ENCODE peak calls at places on chromosomes 6 and 20, in nine cellular contexts. One of them, this sample, is unnamed.

GRCh38 chr6:5950448-5950847 is 56.3 kb downstream of the NRN1 start:
- DNase-seq in effector CD8-positive, alpha-beta T cell: no peak
- DNase-seq in activated naive CD4-positive, alpha-beta T cell treated with Interleukin-2 at 50 U/mL for 16 hours: no peak
- DNase-seq in MM.1S: no peak
- DNase-seq in Caki2: peak
- DNase-seq in hepatocyte: no peak
- DNase-seq in effector CD4-positive, alpha-beta T cell: no peak
- DNase-seq in pancreas: no peak
- DNase-seq in AG09309: no peak
- DNase-seq in this sample: no peak

GRCh38 chr20:47428851-47429336 is 72.4 kb upstream of the ZMYND8 start:
- DNase-seq in activated naive CD4-positive, alpha-beta T cell treated with Interleukin-2 at 50 U/mL for 16 hours: no peak
- DNase-seq in effector CD8-positive, alpha-beta T cell: no peak
- DNase-seq in Caki2: no peak
- DNase-seq in AG09309: no peak
- DNase-seq in effector CD4-positive, alpha-beta T cell: no peak
- DNase-seq in hepatocyte: no peak
- DNase-seq in MM.1S: no peak
- DNase-seq in pancreas: no peak
- DNase-seq in this sample: no peak

GRCh38 chr20:35947489-35947888 is 6.8 kb downstream of the SCAND1 start:
- DNase-seq in activated naive CD4-positive, alpha-beta T cell treated with Interleukin-2 at 50 U/mL for 16 hours: peak
- DNase-seq in MM.1S: peak
- DNase-seq in effector CD4-positive, alpha-beta T cell: no peak
- DNase-seq in Caki2: peak
- DNase-seq in AG09309: no peak
- DNase-seq in hepatocyte: peak
- DNase-seq in effector CD8-positive, alpha-beta T cell: no peak
- DNase-seq in pancreas: no peak
- DNase-seq in this sample: peak

GRCh38 chr20:2299301-2299700 is 3.5 kb downstream of the TGM3 start:
- DNase-seq in hepatocyte: peak
- DNase-seq in Caki2: peak
- DNase-seq in pancreas: peak
- DNase-seq in AG09309: no peak
- DNase-seq in MM.1S: no peak
- DNase-seq in effector CD4-positive, alpha-beta T cell: no peak
- DNase-seq in effector CD8-positive, alpha-beta T cell: no peak
- DNase-seq in activated naive CD4-positive, alpha-beta T cell treated with Interleukin-2 at 50 U/mL for 16 hours: no peak
- DNase-seq in this sample: no peak

GRCh38 chr6:36615018-36615761 is 21.0 kb downstream of the SRSF3 start:
- DNase-seq in pancreas: no peak
- DNase-seq in Caki2: peak
- DNase-seq in effector CD4-positive, alpha-beta T cell: peak
- DNase-seq in activated naive CD4-positive, alpha-beta T cell treated with Interleukin-2 at 50 U/mL for 16 hours: peak
- DNase-seq in MM.1S: peak
- DNase-seq in AG09309: no peak
- DNase-seq in hepatocyte: peak
- DNase-seq in effector CD8-positive, alpha-beta T cell: no peak
- DNase-seq in this sample: peak

GRCh38 chr6:26555505-26556262 is 17.5 kb downstream of the HMGN4 start:
- DNase-seq in effector CD8-positive, alpha-beta T cell: no peak
- DNase-seq in Caki2: no peak
- DNase-seq in activated naive CD4-positive, alpha-beta T cell treated with Interleukin-2 at 50 U/mL for 16 hours: no peak
- DNase-seq in AG09309: no peak
- DNase-seq in hepatocyte: peak
- DNase-seq in effector CD4-positive, alpha-beta T cell: no peak
- DNase-seq in MM.1S: peak
- DNase-seq in pancreas: no peak
- DNase-seq in this sample: no peak

GRCh38 chr6:68575765-68576439 is 59.2 kb upstream of the ADGRB3 start:
- DNase-seq in pancreas: no peak
- DNase-seq in effector CD4-positive, alpha-beta T cell: no peak
- DNase-seq in activated naive CD4-positive, alpha-beta T cell treated with Interleukin-2 at 50 U/mL for 16 hours: no peak
- DNase-seq in MM.1S: peak
- DNase-seq in effector CD8-positive, alpha-beta T cell: no peak
- DNase-seq in AG09309: no peak
- DNase-seq in Caki2: peak
- DNase-seq in hepatocyte: peak
- DNase-seq in this sample: no peak

GRCh38 chr20:1477896-1478490 is 11.3 kb upstream of the NSFL1C start:
- DNase-seq in effector CD8-positive, alpha-beta T cell: no peak
- DNase-seq in MM.1S: no peak
- DNase-seq in activated naive CD4-positive, alpha-beta T cell treated with Interleukin-2 at 50 U/mL for 16 hours: no peak
- DNase-seq in AG09309: no peak
- DNase-seq in pancreas: no peak
- DNase-seq in hepatocyte: no peak
- DNase-seq in effector CD4-positive, alpha-beta T cell: no peak
- DNase-seq in Caki2: no peak
- DNase-seq in this sample: no peak

GRCh38 chr20:37393196-37393862 is 47.4 kb downstream of the SRC start:
- DNase-seq in Caki2: no peak
- DNase-seq in effector CD4-positive, alpha-beta T cell: no peak
- DNase-seq in pancreas: no peak
- DNase-seq in effector CD8-positive, alpha-beta T cell: no peak
- DNase-seq in AG09309: no peak
- DNase-seq in MM.1S: no peak
- DNase-seq in activated naive CD4-positive, alpha-beta T cell treated with Interleukin-2 at 50 U/mL for 16 hours: no peak
- DNase-seq in hepatocyte: no peak
- DNase-seq in this sample: no peak

GRCh38 chr6:168333039-168333438 is 13.5 kb upstream of the DACT2 start:
- DNase-seq in activated naive CD4-positive, alpha-beta T cell treated with Interleukin-2 at 50 U/mL for 16 hours: no peak
- DNase-seq in Caki2: no peak
- DNase-seq in effector CD4-positive, alpha-beta T cell: no peak
- DNase-seq in pancreas: no peak
- DNase-seq in effector CD8-positive, alpha-beta T cell: no peak
- DNase-seq in AG09309: no peak
- DNase-seq in MM.1S: no peak
- DNase-seq in hepatocyte: no peak
- DNase-seq in this sample: no peak

GRCh38 chr6:2111162-2111677 is 134.2 kb downstream of the GMDS start:
- DNase-seq in effector CD8-positive, alpha-beta T cell: no peak
- DNase-seq in effector CD4-positive, alpha-beta T cell: no peak
- DNase-seq in MM.1S: no peak
- DNase-seq in activated naive CD4-positive, alpha-beta T cell treated with Interleukin-2 at 50 U/mL for 16 hours: no peak
- DNase-seq in hepatocyte: no peak
- DNase-seq in AG09309: peak
- DNase-seq in pancreas: no peak
- DNase-seq in Caki2: no peak
- DNase-seq in this sample: no peak

GRCh38 chr6:132300323-132300949 is 100.8 kb downstream of the MOXD1 start:
- DNase-seq in hepatocyte: peak
- DNase-seq in Caki2: peak
- DNase-seq in MM.1S: peak
- DNase-seq in activated naive CD4-positive, alpha-beta T cell treated with Interleukin-2 at 50 U/mL for 16 hours: no peak
- DNase-seq in AG09309: peak
- DNase-seq in pancreas: no peak
- DNase-seq in effector CD8-positive, alpha-beta T cell: no peak
- DNase-seq in effector CD4-positive, alpha-beta T cell: no peak
- DNase-seq in this sample: no peak

GRCh38 chr6:150175611-150176151 is 32.8 kb downstream of the PPP1R14C start:
- DNase-seq in pancreas: no peak
- DNase-seq in MM.1S: no peak
- DNase-seq in Caki2: no peak
- DNase-seq in hepatocyte: no peak
- DNase-seq in effector CD4-positive, alpha-beta T cell: no peak
- DNase-seq in effector CD8-positive, alpha-beta T cell: no peak
- DNase-seq in activated naive CD4-positive, alpha-beta T cell treated with Interleukin-2 at 50 U/mL for 16 hours: no peak
- DNase-seq in AG09309: no peak
- DNase-seq in this sample: no peak

GRCh38 chr6:136666041-136666440 is 115.8 kb upstream of the MAP7 start:
- DNase-seq in MM.1S: no peak
- DNase-seq in activated naive CD4-positive, alpha-beta T cell treated with Interleukin-2 at 50 U/mL for 16 hours: no peak
- DNase-seq in hepatocyte: no peak
- DNase-seq in Caki2: peak
- DNase-seq in effector CD8-positive, alpha-beta T cell: no peak
- DNase-seq in pancreas: no peak
- DNase-seq in AG09309: no peak
- DNase-seq in effector CD4-positive, alpha-beta T cell: no peak
- DNase-seq in this sample: no peak

GRCh38 chr6:11718461-11718860 is 60.1 kb downstream of the ADTRP start:
- DNase-seq in effector CD8-positive, alpha-beta T cell: no peak
- DNase-seq in MM.1S: no peak
- DNase-seq in pancreas: no peak
- DNase-seq in effector CD4-positive, alpha-beta T cell: no peak
- DNase-seq in activated naive CD4-positive, alpha-beta T cell treated with Interleukin-2 at 50 U/mL for 16 hours: no peak
- DNase-seq in Caki2: no peak
- DNase-seq in hepatocyte: no peak
- DNase-seq in AG09309: peak
- DNase-seq in this sample: no peak

GRCh38 chr6:151240036-151240685 is 394 bp downstream of the AKAP12 start:
- DNase-seq in MM.1S: no peak
- DNase-seq in effector CD8-positive, alpha-beta T cell: no peak
- DNase-seq in effector CD4-positive, alpha-beta T cell: no peak
- DNase-seq in AG09309: no peak
- DNase-seq in activated naive CD4-positive, alpha-beta T cell treated with Interleukin-2 at 50 U/mL for 16 hours: peak
- DNase-seq in pancreas: peak
- DNase-seq in hepatocyte: peak
- DNase-seq in Caki2: peak
- DNase-seq in this sample: peak

GRCh38 chr6:157585274-157586087 is 204.5 kb downstream of the ZDHHC14 start:
- DNase-seq in Caki2: no peak
- DNase-seq in activated naive CD4-positive, alpha-beta T cell treated with Interleukin-2 at 50 U/mL for 16 hours: no peak
- DNase-seq in MM.1S: peak
- DNase-seq in pancreas: no peak
- DNase-seq in AG09309: no peak
- DNase-seq in effector CD8-positive, alpha-beta T cell: no peak
- DNase-seq in hepatocyte: no peak
- DNase-seq in effector CD4-positive, alpha-beta T cell: no peak
- DNase-seq in this sample: no peak

GRCh38 chr6:41271901-41272395 is 14.5 kb downstream of the TREM1 start:
- DNase-seq in AG09309: no peak
- DNase-seq in Caki2: no peak
- DNase-seq in pancreas: no peak
- DNase-seq in effector CD4-positive, alpha-beta T cell: no peak
- DNase-seq in effector CD8-positive, alpha-beta T cell: no peak
- DNase-seq in hepatocyte: no peak
- DNase-seq in MM.1S: no peak
- DNase-seq in activated naive CD4-positive, alpha-beta T cell treated with Interleukin-2 at 50 U/mL for 16 hours: no peak
- DNase-seq in this sample: no peak

GRCh38 chr20:37375227-37375626 is 29.3 kb downstream of the SRC start:
- DNase-seq in effector CD4-positive, alpha-beta T cell: no peak
- DNase-seq in activated naive CD4-positive, alpha-beta T cell treated with Interleukin-2 at 50 U/mL for 16 hours: no peak
- DNase-seq in hepatocyte: no peak
- DNase-seq in Caki2: no peak
- DNase-seq in pancreas: no peak
- DNase-seq in effector CD8-positive, alpha-beta T cell: no peak
- DNase-seq in MM.1S: peak
- DNase-seq in AG09309: no peak
- DNase-seq in this sample: no peak

GRCh38 chr6:148335582-148335981 is 7.1 kb upstream of the SASH1 start:
- DNase-seq in AG09309: no peak
- DNase-seq in Caki2: peak
- DNase-seq in activated naive CD4-positive, alpha-beta T cell treated with Interleukin-2 at 50 U/mL for 16 hours: no peak
- DNase-seq in effector CD4-positive, alpha-beta T cell: no peak
- DNase-seq in hepatocyte: no peak
- DNase-seq in effector CD8-positive, alpha-beta T cell: no peak
- DNase-seq in pancreas: no peak
- DNase-seq in MM.1S: no peak
- DNase-seq in this sample: no peak

GRCh38 chr6:10583509-10583908 is 62.4 kb downstream of the GCNT2 start:
- DNase-seq in hepatocyte: peak
- DNase-seq in activated naive CD4-positive, alpha-beta T cell treated with Interleukin-2 at 50 U/mL for 16 hours: no peak
- DNase-seq in effector CD4-positive, alpha-beta T cell: no peak
- DNase-seq in pancreas: no peak
- DNase-seq in Caki2: no peak
- DNase-seq in AG09309: no peak
- DNase-seq in effector CD8-positive, alpha-beta T cell: no peak
- DNase-seq in MM.1S: no peak
- DNase-seq in this sample: no peak

GRCh38 chr6:79525272-79526100 is 11.7 kb downstream of the LCA5 start:
- DNase-seq in MM.1S: no peak
- DNase-seq in effector CD4-positive, alpha-beta T cell: no peak
- DNase-seq in activated naive CD4-positive, alpha-beta T cell treated with Interleukin-2 at 50 U/mL for 16 hours: no peak
- DNase-seq in effector CD8-positive, alpha-beta T cell: no peak
- DNase-seq in hepatocyte: peak
- DNase-seq in pancreas: peak
- DNase-seq in AG09309: no peak
- DNase-seq in Caki2: no peak
- DNase-seq in this sample: no peak

GRCh38 chr20:49668181-49668877 is 45.3 kb downstream of the B4GALT5 start:
- DNase-seq in pancreas: no peak
- DNase-seq in effector CD8-positive, alpha-beta T cell: peak
- DNase-seq in AG09309: no peak
- DNase-seq in MM.1S: no peak
- DNase-seq in hepatocyte: no peak
- DNase-seq in effector CD4-positive, alpha-beta T cell: peak
- DNase-seq in activated naive CD4-positive, alpha-beta T cell treated with Interleukin-2 at 50 U/mL for 16 hours: peak
- DNase-seq in Caki2: peak
- DNase-seq in this sample: peak

GRCh38 chr20:57680131-57680716 is 29.6 kb downstream of the PMEPA1 start:
- DNase-seq in hepatocyte: no peak
- DNase-seq in effector CD4-positive, alpha-beta T cell: no peak
- DNase-seq in AG09309: no peak
- DNase-seq in Caki2: no peak
- DNase-seq in pancreas: no peak
- DNase-seq in MM.1S: peak
- DNase-seq in effector CD8-positive, alpha-beta T cell: no peak
- DNase-seq in activated naive CD4-positive, alpha-beta T cell treated with Interleukin-2 at 50 U/mL for 16 hours: no peak
- DNase-seq in this sample: no peak

GRCh38 chr20:13322198-13322597 is 101.1 kb downstream of the ISM1 start:
- DNase-seq in AG09309: no peak
- DNase-seq in activated naive CD4-positive, alpha-beta T cell treated with Interleukin-2 at 50 U/mL for 16 hours: no peak
- DNase-seq in effector CD8-positive, alpha-beta T cell: no peak
- DNase-seq in pancreas: no peak
- DNase-seq in Caki2: no peak
- DNase-seq in MM.1S: no peak
- DNase-seq in hepatocyte: no peak
- DNase-seq in effector CD4-positive, alpha-beta T cell: no peak
- DNase-seq in this sample: no peak

GRCh38 chr6:29641430-29642213 is 8.6 kb upstream of the GABBR1 start:
- DNase-seq in effector CD8-positive, alpha-beta T cell: no peak
- DNase-seq in effector CD4-positive, alpha-beta T cell: no peak
- DNase-seq in Caki2: no peak
- DNase-seq in hepatocyte: no peak
- DNase-seq in activated naive CD4-positive, alpha-beta T cell treated with Interleukin-2 at 50 U/mL for 16 hours: no peak
- DNase-seq in MM.1S: no peak
- DNase-seq in pancreas: no peak
- DNase-seq in AG09309: no peak
- DNase-seq in this sample: no peak

GRCh38 chr6:44048277-44048676 is 79.0 kb downstream of the MRPL14 start:
- DNase-seq in Caki2: no peak
- DNase-seq in AG09309: no peak
- DNase-seq in hepatocyte: no peak
- DNase-seq in MM.1S: no peak
- DNase-seq in activated naive CD4-positive, alpha-beta T cell treated with Interleukin-2 at 50 U/mL for 16 hours: no peak
- DNase-seq in effector CD4-positive, alpha-beta T cell: no peak
- DNase-seq in effector CD8-positive, alpha-beta T cell: no peak
- DNase-seq in pancreas: no peak
- DNase-seq in this sample: no peak

GRCh38 chr6:90485615-90486277 is 101.1 kb downstream of the MAP3K7 start:
- DNase-seq in effector CD4-positive, alpha-beta T cell: no peak
- DNase-seq in AG09309: no peak
- DNase-seq in pancreas: no peak
- DNase-seq in hepatocyte: no peak
- DNase-seq in Caki2: no peak
- DNase-seq in activated naive CD4-positive, alpha-beta T cell treated with Interleukin-2 at 50 U/mL for 16 hours: no peak
- DNase-seq in MM.1S: peak
- DNase-seq in effector CD8-positive, alpha-beta T cell: no peak
- DNase-seq in this sample: no peak

GRCh38 chr6:43242908-43243648 is at the start of gene TTBK1:
- DNase-seq in AG09309: no peak
- DNase-seq in effector CD4-positive, alpha-beta T cell: no peak
- DNase-seq in effector CD8-positive, alpha-beta T cell: peak
- DNase-seq in activated naive CD4-positive, alpha-beta T cell treated with Interleukin-2 at 50 U/mL for 16 hours: peak
- DNase-seq in hepatocyte: no peak
- DNase-seq in pancreas: peak
- DNase-seq in Caki2: no peak
- DNase-seq in MM.1S: no peak
- DNase-seq in this sample: no peak

GRCh38 chr20:47765715-47766594 is 19.3 kb downstream of the SULF2 start:
- DNase-seq in effector CD4-positive, alpha-beta T cell: no peak
- DNase-seq in activated naive CD4-positive, alpha-beta T cell treated with Interleukin-2 at 50 U/mL for 16 hours: no peak
- DNase-seq in hepatocyte: no peak
- DNase-seq in effector CD8-positive, alpha-beta T cell: no peak
- DNase-seq in pancreas: no peak
- DNase-seq in Caki2: no peak
- DNase-seq in MM.1S: no peak
- DNase-seq in AG09309: no peak
- DNase-seq in this sample: no peak

GRCh38 chr20:50245561-50246366 is 55.1 kb downstream of the CEBPB start:
- DNase-seq in pancreas: peak
- DNase-seq in MM.1S: no peak
- DNase-seq in Caki2: peak
- DNase-seq in activated naive CD4-positive, alpha-beta T cell treated with Interleukin-2 at 50 U/mL for 16 hours: no peak
- DNase-seq in effector CD4-positive, alpha-beta T cell: no peak
- DNase-seq in hepatocyte: peak
- DNase-seq in effector CD8-positive, alpha-beta T cell: no peak
- DNase-seq in AG09309: peak
- DNase-seq in this sample: no peak